ENCODE peak calls at places on chromosomes 2 and 18, in ten cellular contexts. X is NCI-H187, E is GM12865, N is GOT3, J is AG09309, F is ELF-1, B is stomach, R is neuronal stem cell, D is HTR-8/SVneo, M is cardiac fibroblast. W is an unnamed sample.

GRCh38 chr2:159077869-159078268 is 109.4 kb downstream of the TANC1 start:
- DNase-seq in E (no peak), N (no peak), M (no peak), X (no peak), R (no peak), F (no peak), J (no peak), B (no peak), D (no peak), W (no peak)

GRCh38 chr2:191114403-191114886 is 36.3 kb downstream of the STAT4 start:
- DNase-seq in F (no peak), D (peak), E (peak), J (no peak), R (no peak), M (peak), B (no peak), N (no peak), X (no peak), W (no peak)

GRCh38 chr18:29874519-29875098 is 1167.9 kb downstream of the DSC3 start:
- DNase-seq in B (no peak), J (no peak), M (peak), X (peak), F (peak), R (peak), N (no peak), E (peak), D (peak), W (peak)

GRCh38 chr2:209638346-209638745 is 133.3 kb upstream of the UNC80 start:
- DNase-seq in B (no peak), R (no peak), D (peak), F (no peak), J (no peak), X (no peak), N (no peak), E (no peak), M (peak), W (peak)

GRCh38 chr2:133171396-133172004 is 396.8 kb downstream of the NCKAP5 start:
- DNase-seq in J (peak), N (no peak), R (peak), X (peak), B (no peak), D (peak), M (peak), E (peak), F (peak), W (peak)

GRCh38 chr2:228602277-228602676 is 420.8 kb upstream of the SPHKAP start:
- DNase-seq in J (no peak), D (no peak), M (peak), N (no peak), B (no peak), X (no peak), F (no peak), E (no peak), R (no peak), W (no peak)

GRCh38 chr2:194260185-194260584 is 1396.8 kb upstream of the SLC39A10 start:
- DNase-seq in D (no peak), J (no peak), R (no peak), E (no peak), N (no peak), M (no peak), X (no peak), B (no peak), F (no peak), W (no peak)

GRCh38 chr2:15818186-15818795 is 122.1 kb upstream of the MYCN start:
- DNase-seq in B (no peak), M (no peak), X (no peak), R (no peak), J (no peak), N (no peak), F (peak), D (no peak), E (no peak), W (no peak)

GRCh38 chr18:7958897-7959146 is 391.7 kb downstream of the PTPRM start:
- DNase-seq in B (no peak), R (no peak), X (no peak), D (no peak), N (no peak), J (no peak), E (no peak), M (no peak), F (no peak), W (no peak)

GRCh38 chr2:54568876-54569298 is 112.8 kb downstream of the SPTBN1 start:
- DNase-seq in D (no peak), E (peak), M (no peak), N (no peak), R (no peak), F (no peak), B (peak), X (no peak), J (no peak), W (no peak)

GRCh38 chr18:79883461-79884295 is 67.8 kb downstream of the SLC66A2 start:
- DNase-seq in M (no peak), N (no peak), D (no peak), R (no peak), X (no peak), F (no peak), B (no peak), J (no peak), E (no peak), W (no peak)

GRCh38 chr2:11658208-11658607 is 11.8 kb downstream of the NTSR2 start:
- DNase-seq in E (no peak), M (no peak), F (no peak), R (no peak), J (no peak), B (no peak), X (no peak), D (no peak), N (no peak), W (no peak)

GRCh38 chr2:143398701-143399260 is 269.6 kb downstream of the ARHGAP15 start:
- DNase-seq in M (no peak), R (no peak), D (no peak), J (no peak), E (no peak), B (no peak), N (no peak), X (no peak), F (no peak), W (no peak)

GRCh38 chr18:55402731-55403405 is 185.1 kb downstream of the TCF4 start:
- DNase-seq in X (no peak), N (no peak), B (no peak), E (no peak), M (peak), F (no peak), D (no peak), R (no peak), J (no peak), W (no peak)

GRCh38 chr18:23689616-23690504 is 607 bp downstream of the LAMA3 start:
- DNase-seq in E (no peak), J (no peak), R (peak), B (peak), X (no peak), N (no peak), M (no peak), D (no peak), F (peak), W (no peak)

GRCh38 chr18:12283256-12283655 is 24.8 kb upstream of the TUBB6 start:
- DNase-seq in D (no peak), J (no peak), E (no peak), X (no peak), R (no peak), F (peak), B (no peak), M (peak), N (no peak), W (no peak)

GRCh38 chr2:67186871-67187270 is 210.3 kb upstream of the ETAA1 start:
- DNase-seq in B (no peak), D (no peak), E (no peak), X (no peak), R (no peak), N (no peak), J (no peak), F (no peak), M (peak), W (no peak)

GRCh38 chr2:18991177-18992168 is 366.9 kb downstream of the OSR1 start:
- DNase-seq in B (peak), F (no peak), N (peak), J (peak), D (no peak), R (no peak), E (no peak), X (no peak), M (peak), W (peak)

GRCh38 chr2:182868423-182868822 is 2.0 kb upstream of the FRZB start:
- DNase-seq in J (no peak), R (no peak), B (no peak), D (no peak), N (no peak), E (no peak), F (no peak), M (no peak), X (no peak), W (no peak)

GRCh38 chr2:22855081-22855480 is 529.9 kb upstream of the KLHL29 start:
- DNase-seq in J (no peak), X (no peak), D (no peak), F (no peak), E (no peak), R (no peak), M (no peak), B (no peak), N (no peak), W (no peak)

GRCh38 chr2:171787333-171788072 is 100.2 kb downstream of the DYNC1I2 start:
- DNase-seq in B (no peak), F (peak), M (no peak), D (no peak), X (no peak), E (no peak), N (no peak), R (no peak), J (no peak), W (no peak)

GRCh38 chr2:239818086-239818485 is 207.1 kb downstream of the NDUFA10 start:
- DNase-seq in N (no peak), X (no peak), J (no peak), E (no peak), R (no peak), F (no peak), D (no peak), M (no peak), B (peak), W (no peak)

GRCh38 chr2:240595381-240596079 is 9.0 kb downstream of the CAPN10 start:
- DNase-seq in F (peak), J (no peak), D (peak), E (peak), N (no peak), X (no peak), R (peak), M (peak), B (no peak), W (no peak)

GRCh38 chr2:230904856-230905447 is 20.1 kb downstream of the GPR55 start:
- DNase-seq in F (no peak), R (no peak), E (no peak), X (no peak), D (no peak), M (no peak), N (no peak), J (no peak), B (peak), W (no peak)

GRCh38 chr18:10064267-10064666 is 150.5 kb downstream of the VAPA start:
- DNase-seq in R (no peak), E (no peak), B (no peak), D (no peak), N (no peak), X (no peak), J (no peak), M (no peak), F (no peak), W (no peak)

GRCh38 chr2:238250896-238251295 is 11.1 kb upstream of the HES6 start:
- DNase-seq in E (no peak), N (no peak), F (no peak), X (no peak), M (no peak), D (no peak), B (no peak), J (no peak), R (no peak), W (no peak)

GRCh38 chr2:142868281-142868762 is 9.1 kb upstream of the KYNU start:
- DNase-seq in X (no peak), D (no peak), M (peak), E (peak), N (peak), R (no peak), B (peak), F (no peak), J (no peak), W (no peak)

GRCh38 chr18:48356909-48357631 is 52.1 kb downstream of the ZBTB7C start:
- DNase-seq in X (no peak), D (no peak), M (no peak), R (no peak), N (no peak), J (no peak), B (no peak), F (peak), E (no peak), W (no peak)

GRCh38 chr2:42844901-42845685 is 52.7 kb upstream of the HAAO start:
- DNase-seq in F (no peak), R (no peak), E (no peak), N (no peak), D (no peak), B (no peak), M (no peak), J (peak), X (no peak), W (peak)

GRCh38 chr2:15844099-15844801 is 96.1 kb upstream of the MYCN start:
- DNase-seq in R (no peak), J (no peak), N (no peak), B (no peak), E (no peak), D (no peak), F (no peak), X (no peak), M (no peak), W (no peak)

GRCh38 chr18:32429427-32429826 is 41.3 kb downstream of the GAREM1 start:
- DNase-seq in R (no peak), F (no peak), M (no peak), E (no peak), D (no peak), B (no peak), N (no peak), X (no peak), J (no peak), W (no peak)

GRCh38 chr2:146523218-146523617 is 1321.6 kb upstream of the ACVR2A start:
- DNase-seq in E (no peak), M (peak), X (no peak), F (no peak), B (no peak), R (no peak), D (no peak), N (no peak), J (no peak), W (no peak)

GRCh38 chr2:173886613-173887012 is 78.6 kb downstream of the SP3 start:
- DNase-seq in B (no peak), M (no peak), F (no peak), R (no peak), X (no peak), D (no peak), N (no peak), J (no peak), E (no peak), W (no peak)

W was measured in fibroblast of the conjunctiva.